ENCODE peak calls at places on chromosomes 12 and 14, in four cellular contexts. B, D, Y and G are unnamed samples.

GRCh38 chr12:132028111-132028510 is 78.4 kb downstream of the EP400 start:
- DNase-seq in B (no peak), D (no peak), Y (peak; percentile 31), G (no peak)

GRCh38 chr12:120292411-120292660 is 633 bp upstream of the RNU4-2 start:
- DNase-seq in Y (no peak), D (no peak), B (no peak), G (no peak)

GRCh38 chr12:52023976-52024688 is 17.4 kb downstream of the TAMALIN start:
- DNase-seq in Y (no peak), D (no peak), B (no peak), G (no peak)

GRCh38 chr12:100141666-100141997 is 1.0 kb downstream of the BLTP3B start:
- DNase-seq in Y (no peak), D (peak; percentile 72), B (no peak), G (no peak)

GRCh38 chr14:60637490-60638452 is 11.5 kb downstream of the SIX1 start:
- DNase-seq in B (no peak), Y (no peak), D (no peak), G (no peak)

GRCh38 chr12:80589091-80589490 is 118.3 kb upstream of the MYF6 start:
- DNase-seq in Y (no peak), B (no peak), D (no peak), G (no peak)

GRCh38 chr12:31323466-31324115 is 2.4 kb downstream of the SINHCAF start:
- DNase-seq in D (peak; percentile 41), B (peak; percentile 57), Y (peak; percentile 77), G (no peak)

GRCh38 chr12:28937196-28937595 is 211.9 kb upstream of the FAR2 start:
- DNase-seq in D (no peak), Y (no peak), B (no peak), G (no peak)

GRCh38 chr12:107127482-107128185 is 34.3 kb upstream of the CRY1 start:
- DNase-seq in Y (no peak), D (no peak), B (no peak), G (no peak)

GRCh38 chr14:100762089-100762515 is 35.4 kb downstream of the DLK1 start:
- DNase-seq in B (no peak), D (no peak), Y (no peak), G (no peak)

GRCh38 chr12:24421759-24422158 is 472.3 kb upstream of the SOX5 start:
- DNase-seq in Y (no peak), B (no peak), D (no peak), G (no peak)

GRCh38 chr14:102249041-102249440 is 55.9 kb downstream of the MOK start:
- DNase-seq in B (no peak), D (no peak), Y (no peak), G (no peak)

GRCh38 chr12:75790219-75790618 is 241.4 kb downstream of the PHLDA1 start:
- DNase-seq in B (no peak), D (no peak), Y (no peak), G (no peak)

GRCh38 chr12:132858727-132859266 is 28.6 kb downstream of the CHFR start:
- DNase-seq in D (no peak), Y (no peak), B (no peak), G (no peak)

GRCh38 chr12:79689041-79689476 is 1.7 kb downstream of the PAWR start:
- DNase-seq in D (no peak), B (no peak), Y (no peak), G (no peak)

GRCh38 chr14:22002860-22003284 is 329.3 kb upstream of the OR4E1 start:
- DNase-seq in D (no peak), Y (peak; percentile 80), B (no peak), G (no peak)

GRCh38 chr12:40015360-40015759 is 90.5 kb downstream of the SLC2A13 start:
- DNase-seq in B (no peak), D (no peak), Y (no peak), G (no peak)

GRCh38 chr14:28083456-28083855 is 683.1 kb upstream of the FOXG1 start:
- DNase-seq in Y (no peak), B (no peak), D (no peak), G (no peak)

GRCh38 chr12:116135209-116135930 is 142.1 kb downstream of the MED13L start:
- DNase-seq in D (no peak), B (no peak), Y (no peak), G (no peak)

GRCh38 chr12:26523708-26524150 is 309.3 kb downstream of the ITPR2 start:
- DNase-seq in D (peak; percentile 95), B (no peak), Y (no peak), G (no peak)

GRCh38 chr14:32507029-32507984 is 178.2 kb downstream of the AKAP6 start:
- DNase-seq in Y (no peak), D (no peak), B (no peak), G (no peak)

GRCh38 chr12:26818201-26818600 is 14.8 kb downstream of the ITPR2 start:
- DNase-seq in Y (no peak), D (no peak), B (no peak), G (no peak)

GRCh38 chr14:91321131-91321530 is 76.6 kb upstream of the GPR68 start:
- DNase-seq in Y (no peak), B (no peak), D (no peak), G (no peak)

GRCh38 chr12:84305144-84305543 is 607.5 kb downstream of the SLC6A15 start:
- DNase-seq in B (no peak), Y (no peak), D (no peak), G (no peak)

GRCh38 chr12:50221228-50222008 is 54.2 kb upstream of the CERS5 start:
- DNase-seq in Y (no peak), B (peak; percentile 31), D (no peak), G (no peak)

GRCh38 chr12:116104167-116104750 is 173.2 kb downstream of the MED13L start:
- DNase-seq in B (no peak), Y (no peak), D (no peak), G (no peak)

GRCh38 chr12:67271976-67272375 is 2.8 kb downstream of the CAND1 start:
- DNase-seq in B (no peak), Y (no peak), D (no peak), G (no peak)

GRCh38 chr14:64774272-64774671 is 70.0 kb downstream of the PLEKHG3 start:
- DNase-seq in D (no peak), B (no peak), Y (no peak), G (no peak)

GRCh38 chr12:118463677-118464076 is 87.3 kb downstream of the SUDS3 start:
- DNase-seq in D (no peak), Y (no peak), B (no peak), G (no peak)

GRCh38 chr12:124995200-124995961 is 1.9 kb downstream of the BRI3BP start:
- DNase-seq in D (no peak), B (peak; percentile 53), Y (no peak), G (no peak)

GRCh38 chr12:62466018-62466595 is 519 bp upstream of the MON2 start:
- DNase-seq in D (peak; percentile 49), B (peak; percentile 53), Y (peak; percentile 55), G (peak; percentile 23)

GRCh38 chr12:65603428-65604351 is 220.6 kb upstream of the HMGA2 start:
- DNase-seq in D (peak; percentile 43), B (no peak), Y (no peak), G (no peak)

GRCh38 chr12:107236824-107237467 is 143.6 kb upstream of the CRY1 start:
- DNase-seq in Y (no peak), D (no peak), B (no peak), G (no peak)

GRCh38 chr14:82642425-82642824 is 1108.8 kb upstream of the SEL1L start:
- DNase-seq in Y (no peak), B (no peak), D (no peak), G (no peak)

GRCh38 chr12:58529897-58530296 is 390.4 kb downstream of the LRIG3 start:
- DNase-seq in Y (no peak), B (no peak), D (no peak), G (no peak)

GRCh38 chr12:44779766-44780165 is 96.3 kb downstream of the NELL2 start:
- DNase-seq in B (no peak), D (no peak), Y (no peak), G (no peak)